ENCODE peak calls at places on chromosome 11, in five cellular contexts. One of them, this sample, is unnamed.

GRCh38 chr11:43419460-43419859 is 60.7 kb downstream of the TTC17 start:
- DNase-seq in CD4-positive, alpha-beta T cell: no peak
- DNase-seq in CD4-positive, CD25-positive, alpha-beta regulatory T cell: peak; percentile 24
- DNase-seq in hepatocyte: peak; percentile 68
- DNase-seq in GM12865: peak; percentile 45
- DNase-seq in this sample: no peak

GRCh38 chr11:108697872-108698473 is 33.1 kb downstream of the DDX10 start:
- DNase-seq in GM12865: peak; percentile 79
- DNase-seq in CD4-positive, alpha-beta T cell: no peak
- DNase-seq in CD4-positive, CD25-positive, alpha-beta regulatory T cell: peak; percentile 37
- DNase-seq in hepatocyte: peak; percentile 78
- DNase-seq in this sample: no peak

GRCh38 chr11:19978668-19979518 is 181.4 kb downstream of the DBX1 start:
- DNase-seq in hepatocyte: peak; percentile 72
- DNase-seq in GM12865: peak; percentile 61
- DNase-seq in CD4-positive, CD25-positive, alpha-beta regulatory T cell: no peak
- DNase-seq in CD4-positive, alpha-beta T cell: no peak
- DNase-seq in this sample: no peak

GRCh38 chr11:119723243-119723951 is 5.6 kb downstream of the NECTIN1 start:
- DNase-seq in hepatocyte: no peak
- DNase-seq in CD4-positive, alpha-beta T cell: no peak
- DNase-seq in CD4-positive, CD25-positive, alpha-beta regulatory T cell: no peak
- DNase-seq in GM12865: no peak
- DNase-seq in this sample: no peak

GRCh38 chr11:132312161-132312560 is 941.7 kb downstream of the NTM start:
- DNase-seq in GM12865: peak; percentile 20
- DNase-seq in CD4-positive, CD25-positive, alpha-beta regulatory T cell: no peak
- DNase-seq in hepatocyte: peak; percentile 23
- DNase-seq in CD4-positive, alpha-beta T cell: no peak
- DNase-seq in this sample: no peak

GRCh38 chr11:119134389-119134978 is 13.1 kb downstream of the HINFP start:
- DNase-seq in hepatocyte: no peak
- DNase-seq in CD4-positive, alpha-beta T cell: no peak
- DNase-seq in GM12865: no peak
- DNase-seq in CD4-positive, CD25-positive, alpha-beta regulatory T cell: no peak
- DNase-seq in this sample: no peak

GRCh38 chr11:11324090-11324489 is 29.0 kb downstream of the CSNK2A3 start:
- DNase-seq in CD4-positive, alpha-beta T cell: no peak
- DNase-seq in CD4-positive, CD25-positive, alpha-beta regulatory T cell: no peak
- DNase-seq in hepatocyte: no peak
- DNase-seq in GM12865: no peak
- DNase-seq in this sample: no peak

GRCh38 chr11:64850979-64851567 is 6.6 kb upstream of the CDC42BPG start:
- DNase-seq in GM12865: peak; percentile 96
- DNase-seq in CD4-positive, alpha-beta T cell: no peak
- DNase-seq in CD4-positive, CD25-positive, alpha-beta regulatory T cell: no peak
- DNase-seq in hepatocyte: no peak
- DNase-seq in this sample: no peak

GRCh38 chr11:90803366-90803765 is 580.5 kb upstream of the CHORDC1 start:
- DNase-seq in hepatocyte: no peak
- DNase-seq in CD4-positive, CD25-positive, alpha-beta regulatory T cell: no peak
- DNase-seq in GM12865: no peak
- DNase-seq in CD4-positive, alpha-beta T cell: no peak
- DNase-seq in this sample: no peak

GRCh38 chr11:2891901-2892214 is 6.3 kb upstream of the CDKN1C start:
- DNase-seq in hepatocyte: peak; percentile 74
- DNase-seq in CD4-positive, alpha-beta T cell: peak; percentile 33
- DNase-seq in GM12865: no peak
- DNase-seq in CD4-positive, CD25-positive, alpha-beta regulatory T cell: no peak
- DNase-seq in this sample: no peak

GRCh38 chr11:128481135-128481534 is 106.2 kb downstream of the ETS1 start:
- DNase-seq in hepatocyte: no peak
- DNase-seq in CD4-positive, alpha-beta T cell: no peak
- DNase-seq in GM12865: no peak
- DNase-seq in CD4-positive, CD25-positive, alpha-beta regulatory T cell: no peak
- DNase-seq in this sample: no peak

GRCh38 chr11:132895340-132895739 is 637.0 kb downstream of the OPCML start:
- DNase-seq in GM12865: no peak
- DNase-seq in CD4-positive, CD25-positive, alpha-beta regulatory T cell: no peak
- DNase-seq in hepatocyte: peak; percentile 24
- DNase-seq in CD4-positive, alpha-beta T cell: no peak
- DNase-seq in this sample: no peak

GRCh38 chr11:23957309-23957708 is 539.5 kb upstream of the LUZP2 start:
- DNase-seq in GM12865: no peak
- DNase-seq in hepatocyte: no peak
- DNase-seq in CD4-positive, alpha-beta T cell: no peak
- DNase-seq in CD4-positive, CD25-positive, alpha-beta regulatory T cell: no peak
- DNase-seq in this sample: no peak

GRCh38 chr11:353315-353857 is 15.9 kb upstream of the B4GALNT4 start:
- DNase-seq in CD4-positive, alpha-beta T cell: no peak
- DNase-seq in hepatocyte: peak; percentile 89
- DNase-seq in GM12865: no peak
- DNase-seq in CD4-positive, CD25-positive, alpha-beta regulatory T cell: no peak
- DNase-seq in this sample: no peak

GRCh38 chr11:71988050-71988449 is 10.7 kb upstream of the IL18BP start:
- DNase-seq in GM12865: no peak
- DNase-seq in CD4-positive, alpha-beta T cell: no peak
- DNase-seq in CD4-positive, CD25-positive, alpha-beta regulatory T cell: no peak
- DNase-seq in hepatocyte: no peak
- DNase-seq in this sample: no peak

GRCh38 chr11:123313261-123313660 is 116.8 kb upstream of the GRAMD1B start:
- DNase-seq in CD4-positive, CD25-positive, alpha-beta regulatory T cell: no peak
- DNase-seq in CD4-positive, alpha-beta T cell: no peak
- DNase-seq in hepatocyte: no peak
- DNase-seq in GM12865: no peak
- DNase-seq in this sample: no peak

GRCh38 chr11:76735218-76735480 is 48.0 kb upstream of the TSKU start:
- DNase-seq in hepatocyte: peak; percentile 36
- DNase-seq in CD4-positive, CD25-positive, alpha-beta regulatory T cell: no peak
- DNase-seq in GM12865: no peak
- DNase-seq in CD4-positive, alpha-beta T cell: no peak
- DNase-seq in this sample: no peak

GRCh38 chr11:111297696-111298095 is 650 bp upstream of the POU2AF3 start:
- DNase-seq in CD4-positive, CD25-positive, alpha-beta regulatory T cell: no peak
- DNase-seq in GM12865: no peak
- DNase-seq in CD4-positive, alpha-beta T cell: no peak
- DNase-seq in hepatocyte: no peak
- DNase-seq in this sample: no peak

GRCh38 chr11:108235633-108236032 is 12.8 kb downstream of the ATM start:
- DNase-seq in CD4-positive, CD25-positive, alpha-beta regulatory T cell: no peak
- DNase-seq in GM12865: no peak
- DNase-seq in hepatocyte: no peak
- DNase-seq in CD4-positive, alpha-beta T cell: no peak
- DNase-seq in this sample: no peak

GRCh38 chr11:69010964-69011623 is 2.0 kb downstream of the MRGPRF start:
- DNase-seq in GM12865: no peak
- DNase-seq in CD4-positive, alpha-beta T cell: no peak
- DNase-seq in hepatocyte: peak; percentile 91
- DNase-seq in CD4-positive, CD25-positive, alpha-beta regulatory T cell: no peak
- DNase-seq in this sample: no peak